ENCODE peak calls at places on chromosomes 6 and 20, in seven cellular contexts. A is PC-9, N is substantia nigra, Z is heart right ventricle, D is H9, I is HL-60, O is WERI-Rb-1. C is an unnamed sample.

GRCh38 chr6:163573503-163574179 is 159.1 kb downstream of the QKI start:
- DNase-seq in I (no peak), D (no peak), N (no peak), O (no peak), Z (no peak), A (no peak), C (no peak)

GRCh38 chr6:64100702-64101101 is 465.1 kb downstream of the PHF3 start:
- DNase-seq in Z (no peak), O (no peak), A (no peak), I (no peak), D (no peak), N (no peak), C (no peak)

GRCh38 chr6:31620586-31621319 is at the start of gene PRRC2A:
- DNase-seq in Z (peak), I (peak), N (no peak), D (peak), A (no peak), O (peak), C (no peak)

GRCh38 chr20:62524486-62524885 is 48.7 kb upstream of the GATA5 start:
- DNase-seq in N (no peak), I (no peak), D (no peak), Z (no peak), A (no peak), O (peak), C (no peak)

GRCh38 chr20:36181934-36182603 is 27.5 kb downstream of the EPB41L1 start:
- DNase-seq in N (no peak), Z (no peak), A (no peak), O (no peak), I (no peak), D (no peak), C (no peak)

GRCh38 chr6:14796974-14797762 is 448.7 kb upstream of the JARID2 start:
- DNase-seq in O (no peak), N (no peak), A (no peak), D (no peak), Z (no peak), I (no peak), C (no peak)

GRCh38 chr20:17613328-17614175 is 43.7 kb downstream of the DSTN start:
- DNase-seq in Z (no peak), O (no peak), I (no peak), D (peak), N (no peak), A (no peak), C (no peak)

GRCh38 chr6:106039836-106040592 is 46.1 kb upstream of the PRDM1 start:
- DNase-seq in Z (no peak), N (no peak), I (no peak), D (no peak), A (no peak), O (peak), C (no peak)

GRCh38 chr6:125586074-125586473 is 163.4 kb upstream of the HEY2 start:
- DNase-seq in I (no peak), A (peak), D (no peak), O (no peak), Z (no peak), N (no peak), C (peak)

GRCh38 chr20:11274137-11274536 is 600.3 kb upstream of the JAG1 start:
- DNase-seq in N (peak), I (peak), A (peak), O (peak), Z (peak), D (no peak), C (no peak)

GRCh38 chr6:11434565-11435326 is 102.8 kb upstream of the TMEM170B start:
- DNase-seq in N (no peak), D (no peak), I (peak), Z (no peak), A (peak), O (no peak), C (peak)

GRCh38 chr20:54172856-54173652 is 732 bp downstream of the CYP24A1 start:
- DNase-seq in D (peak), A (no peak), O (no peak), Z (no peak), N (no peak), I (no peak), C (no peak)

GRCh38 chr6:36386495-36387439 is 702 bp downstream of the ETV7 start:
- DNase-seq in Z (peak), A (no peak), O (no peak), D (peak), N (no peak), I (no peak), C (no peak)

GRCh38 chr6:27078734-27079357 is 168.7 kb upstream of the PRSS16 start:
- DNase-seq in I (peak), Z (peak), N (peak), D (peak), O (peak), A (peak), C (no peak)

GRCh38 chr20:17964073-17964472 is 4.5 kb downstream of the SNX5 start:
- DNase-seq in O (no peak), Z (no peak), I (no peak), N (no peak), A (no peak), D (no peak), C (no peak)

GRCh38 chr6:138397128-138397814 is 6.8 kb upstream of the HEBP2 start:
- DNase-seq in O (no peak), Z (no peak), N (no peak), A (no peak), I (no peak), D (no peak), C (no peak)

GRCh38 chr6:34940030-34940434 is 51.0 kb downstream of the ANKS1A start:
- DNase-seq in N (no peak), Z (no peak), I (no peak), A (no peak), O (no peak), D (no peak), C (no peak)

GRCh38 chr6:81938014-81938761 is 185.7 kb upstream of the TENT5A start:
- DNase-seq in A (peak), N (no peak), I (peak), D (no peak), Z (no peak), O (no peak), C (peak)

DNA sequence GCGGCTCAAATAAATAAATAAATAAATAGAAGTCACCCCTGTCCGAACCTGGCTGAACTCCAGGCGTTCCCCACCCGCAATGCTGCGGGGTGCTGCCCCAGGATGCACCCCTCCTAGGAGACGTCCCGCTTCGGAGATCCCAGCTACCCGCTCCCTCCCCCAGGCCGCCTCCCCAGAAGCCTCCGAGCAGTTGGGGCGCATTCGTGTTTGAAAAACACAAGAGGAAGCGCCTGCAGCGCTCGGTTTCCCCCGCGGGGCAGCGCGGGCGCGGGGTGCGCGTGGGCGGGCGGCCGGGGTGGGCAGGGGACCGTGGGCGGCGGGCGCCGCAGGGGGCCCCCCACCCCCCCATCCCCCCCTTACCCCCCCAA is 27.3 kb downstream of the SERPINB9 start:
- DNase-seq in A (no peak), D (no peak), N (peak), I (peak), Z (no peak), O (no peak), C (no peak)
- H3K27ac ChIP-seq in A (peak), D (no peak), N (peak), I (peak), Z (peak), O (no peak), C (peak)

DNA sequence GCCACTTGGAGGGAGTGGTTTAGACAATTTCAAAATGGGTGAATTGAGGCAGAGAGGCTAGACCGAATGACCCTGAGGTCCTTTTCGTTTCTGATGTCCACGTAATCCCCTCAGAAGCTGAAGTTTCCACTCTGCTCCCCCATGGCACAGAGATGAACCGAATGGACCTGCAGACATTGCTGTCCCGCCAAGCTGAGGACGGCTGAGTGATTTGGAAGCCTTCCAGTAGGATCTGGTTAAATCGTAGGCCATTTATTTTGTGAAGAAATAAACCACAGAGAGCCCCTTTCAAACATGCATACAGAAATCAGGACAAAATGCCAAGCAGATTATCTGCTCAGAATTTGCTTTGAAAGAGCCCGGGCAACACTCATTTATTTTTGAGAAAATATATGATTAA is 77.7 kb downstream of the PKHD1 start:
- DNase-seq in O (no peak), A (no peak), N (no peak), I (no peak), Z (no peak), D (no peak), C (no peak)
- H3K27ac ChIP-seq in O (no peak), A (no peak), N (no peak), I (no peak), Z (no peak), D (no peak), C (no peak)

DNA sequence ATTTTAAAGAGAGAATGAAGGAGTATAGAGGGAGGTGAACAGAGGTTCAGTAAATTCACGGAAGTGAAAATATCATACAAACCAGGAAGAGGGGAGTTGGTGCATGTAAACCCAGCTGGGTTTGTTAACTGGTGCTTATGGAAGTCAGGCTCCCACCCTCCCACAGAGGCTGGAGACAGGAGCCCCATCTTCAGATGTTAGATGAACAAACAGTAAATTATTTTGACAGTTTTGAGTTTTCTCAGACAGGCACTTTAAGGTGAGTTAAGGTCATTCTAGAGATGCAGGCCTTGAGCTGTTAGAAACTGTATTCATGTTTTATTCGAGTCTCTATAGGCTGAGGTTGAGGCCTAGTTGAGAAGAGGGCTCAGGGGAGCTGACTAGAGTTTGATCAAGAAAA is 41.8 kb upstream of the FUCA2 start:
- DNase-seq in I (no peak), Z (no peak), O (no peak), A (no peak), D (no peak), N (no peak), C (no peak)
- H3K27ac ChIP-seq in I (no peak), Z (no peak), O (no peak), A (no peak), D (no peak), N (no peak), C (no peak)

GRCh38 chr20:34713194-34713943 is 9.2 kb downstream of the TP53INP2 start:
- DNase-seq in Z (peak), A (peak), I (no peak), D (no peak), O (no peak), N (no peak), C (peak)

GRCh38 chr20:34717230-34718095 is 13.3 kb downstream of the TP53INP2 start:
- DNase-seq in A (no peak), O (no peak), D (no peak), I (no peak), N (no peak), Z (no peak), C (no peak)

GRCh38 chr20:34715384-34715783 is 11.2 kb downstream of the TP53INP2 start:
- DNase-seq in N (no peak), O (no peak), D (no peak), Z (no peak), A (no peak), I (no peak), C (no peak)

GRCh38 chr20:34720266-34720665 is 16.1 kb downstream of the TP53INP2 start:
- DNase-seq in A (no peak), I (no peak), N (peak), D (no peak), Z (no peak), O (no peak), C (no peak)

GRCh38 chr20:34716921-34717229 is 12.7 kb downstream of the TP53INP2 start:
- DNase-seq in D (no peak), A (no peak), N (no peak), O (no peak), I (no peak), Z (no peak), C (no peak)
- H3K27ac ChIP-seq in D (no peak), A (no peak), N (no peak), O (no peak), I (no peak), Z (no peak), C (no peak)

GRCh38 chr6:158718431-158719126 is 68.7 kb downstream of the SYTL3 start:
- DNase-seq in A (peak), O (peak), Z (no peak), I (no peak), D (peak), N (no peak), C (no peak)

GRCh38 chr6:158717341-158718328 is 67.8 kb downstream of the SYTL3 start:
- DNase-seq in O (no peak), D (no peak), Z (no peak), I (no peak), A (no peak), N (no peak), C (no peak)

GRCh38 chr6:158711264-158711663 is 61.4 kb downstream of the SYTL3 start:
- DNase-seq in Z (no peak), A (no peak), I (no peak), N (no peak), D (no peak), O (no peak), C (no peak)

GRCh38 chr6:158713469-158713868 is 63.6 kb downstream of the SYTL3 start:
- DNase-seq in O (no peak), N (no peak), D (no peak), A (no peak), Z (no peak), I (no peak), C (no peak)

GRCh38 chr6:158715330-158716311 is 65.8 kb downstream of the SYTL3 start:
- DNase-seq in Z (no peak), O (no peak), A (no peak), D (no peak), N (no peak), I (no peak), C (no peak)
- H3K27ac ChIP-seq in Z (no peak), O (no peak), A (no peak), D (no peak), N (peak), I (no peak), C (no peak)

GRCh38 chr6:92047152-92047551 is 1372.2 kb downstream of the EPHA7 start:
- DNase-seq in Z (no peak), I (no peak), O (no peak), A (no peak), N (no peak), D (no peak), C (no peak)
- H3K27ac ChIP-seq in Z (no peak), I (no peak), O (no peak), A (no peak), N (no peak), D (no peak), C (no peak)

GRCh38 chr6:4929319-4929718 is 74.5 kb downstream of the RPP40 start:
- DNase-seq in I (no peak), A (no peak), D (no peak), N (no peak), O (no peak), Z (no peak), C (no peak)

GRCh38 chr6:4931530-4932505 is 72.0 kb downstream of the RPP40 start:
- DNase-seq in O (no peak), N (no peak), A (peak), D (no peak), Z (no peak), I (no peak), C (no peak)

GRCh38 chr6:4925580-4925979 is 78.3 kb downstream of the RPP40 start:
- DNase-seq in N (no peak), A (no peak), O (no peak), I (no peak), Z (no peak), D (peak), C (no peak)

GRCh38 chr6:4930025-4930692 is 73.7 kb downstream of the RPP40 start:
- DNase-seq in A (no peak), I (no peak), O (no peak), N (no peak), Z (no peak), D (no peak), C (no peak)

DNA sequence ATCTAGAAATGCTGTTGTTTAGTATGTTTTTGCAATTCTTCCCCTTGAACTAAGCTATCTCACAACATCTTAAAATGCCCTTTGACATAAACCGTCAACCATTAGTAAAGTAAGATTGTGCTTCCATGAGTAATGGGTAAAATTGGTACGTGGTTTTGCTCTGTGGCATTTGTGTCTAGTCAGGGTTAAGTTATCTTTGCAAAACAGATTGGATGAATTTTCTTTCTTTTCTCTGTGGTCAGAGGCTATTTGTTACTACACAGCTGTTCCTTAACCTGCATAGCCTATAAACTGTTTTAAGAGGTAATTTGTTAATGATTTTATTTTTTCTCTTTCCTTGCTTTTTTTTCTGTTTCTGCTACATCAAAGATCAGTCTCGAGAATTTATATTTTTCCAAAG is 75.4 kb downstream of the RPP40 start:
- DNase-seq in I (no peak), D (no peak), Z (no peak), N (no peak), O (no peak), A (no peak), C (no peak)
- H3K27ac ChIP-seq in I (no peak), D (no peak), Z (no peak), N (no peak), O (no peak), A (no peak), C (no peak)

DNA sequence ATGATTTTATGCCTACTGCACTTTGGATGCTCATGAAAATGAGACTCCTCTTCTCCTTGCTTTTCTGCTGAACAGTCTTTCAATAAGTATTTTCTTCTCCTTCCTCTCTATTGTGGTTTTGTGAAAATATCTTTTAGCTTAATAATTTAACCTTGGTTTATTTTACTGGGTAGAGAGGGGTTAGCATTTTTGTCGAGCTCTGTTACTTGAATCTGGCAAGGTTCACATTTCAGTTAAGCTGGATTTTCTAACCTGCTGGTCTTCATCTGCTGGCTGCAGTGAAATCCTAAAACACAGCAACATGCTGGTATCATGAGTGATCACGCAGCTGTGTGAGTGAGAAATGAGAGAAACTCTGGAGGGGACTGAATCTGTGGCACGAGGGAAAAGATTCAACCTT is 222.7 kb upstream of the NOX3 start:
- DNase-seq in D (no peak), O (no peak), Z (no peak), N (no peak), I (no peak), A (no peak), C (no peak)
- H3K27ac ChIP-seq in D (no peak), O (no peak), Z (no peak), N (no peak), I (no peak), A (no peak), C (no peak)